ENCODE peak calls at places on chromosomes 1 and 21, in four cellular contexts. G is CD4-positive, CD25-positive, alpha-beta regulatory T cell; X is GM23248; J is transverse colon. D is an unnamed sample.

GRCh38 chr1:116449578-116449977 is 76.5 kb downstream of the ATP1A1 start:
- DNase-seq in G (no peak), X (no peak), J (no peak), D (no peak)

GRCh38 chr21:15682182-15682895 is 47.4 kb upstream of the USP25 start:
- DNase-seq in G (peak), X (peak), J (no peak), D (no peak)

GRCh38 chr1:30691480-30691879 is 31.9 kb downstream of the MATN1 start:
- DNase-seq in G (no peak), X (no peak), J (no peak), D (no peak)

GRCh38 chr1:26320896-26321295 is 3.1 kb downstream of the CD52 start:
- DNase-seq in G (no peak), X (no peak), J (no peak), D (no peak)

GRCh38 chr1:116763787-116764465 is 9.7 kb downstream of the CD2 start:
- DNase-seq in G (peak), X (peak), J (peak), D (no peak)

GRCh38 chr1:29839726-29840125 is 603.4 kb downstream of the PTPRU start:
- DNase-seq in G (no peak), X (no peak), J (no peak), D (no peak)

GRCh38 chr21:42505090-42505726 is 8.4 kb upstream of the SLC37A1 start:
- DNase-seq in G (no peak), X (no peak), J (no peak), D (no peak)

GRCh38 chr1:86365890-86366289 is 30.2 kb downstream of the ODF2L start:
- DNase-seq in G (no peak), X (no peak), J (no peak), D (no peak)

GRCh38 chr1:116763116-116763786 is 9.0 kb downstream of the CD2 start:
- DNase-seq in G (peak), X (peak), J (no peak), D (no peak)

GRCh38 chr1:160520582-160520981 is 2.5 kb downstream of the SLAMF6 start:
- DNase-seq in G (no peak), X (peak), J (no peak), D (no peak)

GRCh38 chr1:192747305-192747704 is 61.5 kb upstream of the RGS2 start:
- DNase-seq in G (no peak), X (peak), J (no peak), D (no peak)

GRCh38 chr1:220391426-220391825 is 119.2 kb upstream of the RAB3GAP2 start:
- DNase-seq in G (no peak), X (no peak), J (no peak), D (no peak)

GRCh38 chr21:37207441-37208009 is 59.6 kb downstream of the VPS26C start:
- DNase-seq in G (peak), X (peak), J (peak), D (no peak)

GRCh38 chr1:115179397-115179835 is 90.1 kb upstream of the TSPAN2 start:
- DNase-seq in G (no peak), X (peak), J (no peak), D (no peak)

GRCh38 chr1:185448591-185449186 is 131.6 kb upstream of the IVNS1ABP start:
- DNase-seq in G (no peak), X (no peak), J (no peak), D (no peak)

GRCh38 chr1:116115476-116115875 is 4.3 kb downstream of the MAB21L3 start:
- DNase-seq in G (no peak), X (peak), J (no peak), D (no peak)

GRCh38 chr21:18636897-18637296 is 233.3 kb upstream of the TMPRSS15 start:
- DNase-seq in G (no peak), X (no peak), J (no peak), D (no peak)

GRCh38 chr21:25837545-25838263 is 102.9 kb downstream of the GABPA start:
- DNase-seq in G (no peak), X (peak), J (no peak), D (no peak)

GRCh38 chr1:59057211-59057694 is 239.6 kb upstream of the FGGY start:
- DNase-seq in G (no peak), X (peak), J (peak), D (peak)

GRCh38 chr1:183089025-183089639 is 65.9 kb downstream of the LAMC1 start:
- DNase-seq in G (no peak), X (no peak), J (no peak), D (no peak)

GRCh38 chr1:151994956-151995355 is 1.3 kb upstream of the S100A10 start:
- DNase-seq in G (no peak), X (peak), J (no peak), D (no peak)

GRCh38 chr1:97093742-97094141 is 372.2 kb downstream of the PTBP2 start:
- DNase-seq in G (no peak), X (peak), J (no peak), D (no peak)

GRCh38 chr1:6488602-6489382 is 2.7 kb downstream of the PLEKHG5 start:
- DNase-seq in G (no peak), X (no peak), J (peak), D (no peak)

GRCh38 chr1:171717080-171717479 is 24.8 kb downstream of the VAMP4 start:
- DNase-seq in G (no peak), X (peak), J (no peak), D (no peak)

D was measured in mucosa of gallbladder.